ENCODE peak calls at places on chromosomes 11 and 22, in six cellular contexts. K is A549, E is H1, Q is HepG2, A is IMR-90, Y is GM12878. F is an unnamed sample.
A peak's percentile ranks its signal among the peaks of the same experiment; 100 is the strongest.

GRCh38 chr11:1336836-1337646 is 27.6 kb upstream of the TOLLIP start:
- DNase-seq in Q (no peak), A (no peak), Y (no peak), E (no peak), K (peak; percentile 41), F (no peak)

GRCh38 chr11:87459351-87459750 is 421.6 kb downstream of the TMEM135 start:
- DNase-seq in Q (no peak), K (no peak), A (no peak), Y (no peak), E (no peak), F (no peak)

GRCh38 chr11:72951815-72952340 is 137.7 kb downstream of the ATG16L2 start:
- DNase-seq in Q (no peak), K (no peak), E (no peak), A (no peak), Y (peak; percentile 49), F (no peak)

GRCh38 chr11:45982656-45983470 is 60.4 kb downstream of the LARGE2 start:
- DNase-seq in Q (no peak), E (peak; percentile 84), A (peak; percentile 88), Y (no peak), K (peak; percentile 11), F (peak; percentile 79)

GRCh38 chr11:47215366-47215925 is 672 bp downstream of the DDB2 start:
- DNase-seq in A (no peak), Q (peak; percentile 48), E (no peak), Y (peak; percentile 32), K (no peak), F (peak; percentile 4)

GRCh38 chr22:41578818-41579217 is 10.8 kb downstream of the PMM1 start:
- DNase-seq in K (no peak), E (no peak), Q (no peak), A (no peak), Y (no peak), F (no peak)

GRCh38 chr11:116980136-116980793 is 118.0 kb downstream of the SIK3 start:
- DNase-seq in A (no peak), E (no peak), Y (peak; percentile 71), Q (no peak), K (no peak), F (no peak)

GRCh38 chr11:110196241-110196754 is 100.1 kb downstream of the RDX start:
- DNase-seq in E (no peak), K (peak; percentile 96), Y (no peak), A (peak; percentile 87), Q (peak; percentile 25), F (no peak)

GRCh38 chr22:47382164-47382890 is 619.9 kb downstream of the TBC1D22A start:
- DNase-seq in Q (no peak), Y (no peak), E (no peak), A (no peak), K (no peak), F (no peak)

GRCh38 chr11:36600155-36600554 is 2.1 kb upstream of the RAG2 start:
- DNase-seq in E (no peak), Q (no peak), A (no peak), Y (no peak), K (no peak), F (no peak)

GRCh38 chr11:75388386-75389275 is 10.7 kb upstream of the RPS3 start:
- DNase-seq in Q (peak; percentile 76), E (peak; percentile 33), K (peak; percentile 87), Y (no peak), A (peak; percentile 81), F (peak; percentile 90)

GRCh38 chr22:33018232-33018864 is 39.8 kb downstream of the SYN3 start:
- DNase-seq in Y (peak; percentile 8), K (peak; percentile 37), Q (peak; percentile 43), E (peak; percentile 34), A (peak; percentile 29), F (peak; percentile 51)

GRCh38 chr11:70615036-70615875 is 216.9 kb downstream of the CTTN start:
- DNase-seq in K (no peak), Y (no peak), Q (no peak), E (no peak), A (no peak), F (no peak)

GRCh38 chr11:70616317-70616716 is 218.0 kb downstream of the CTTN start:
- DNase-seq in E (no peak), Q (no peak), A (no peak), K (no peak), Y (no peak), F (no peak)

GRCh38 chr11:70619591-70619990 is 221.3 kb downstream of the CTTN start:
- DNase-seq in A (no peak), E (no peak), Y (no peak), Q (no peak), K (no peak), F (no peak)

GRCh38 chr11:70618471-70619101 is 220.3 kb downstream of the CTTN start:
- DNase-seq in Y (no peak), Q (no peak), E (no peak), K (no peak), A (no peak), F (no peak)

GRCh38 chr11:70616938-70617674 is 218.8 kb downstream of the CTTN start:
- DNase-seq in Q (no peak), E (no peak), Y (no peak), A (no peak), K (no peak), F (no peak)
- TF ChIP-seq USF2 in Q (no peak), E (no peak), Y (no peak), A (no peak), K (no peak), F (no peak)

GRCh38 chr22:30486118-30486517 is 14.3 kb upstream of the SEC14L3 start:
- DNase-seq in Q (no peak), Y (no peak), A (no peak), E (no peak), K (no peak), F (no peak)

GRCh38 chr22:30485362-30485988 is 13.7 kb upstream of the SEC14L3 start:
- DNase-seq in Y (peak; percentile 5), Q (peak; percentile 34), K (peak; percentile 61), A (peak; percentile 33), E (peak; percentile 44), F (peak; percentile 92)

GRCh38 chr22:30486661-30487115 is 14.9 kb upstream of the SEC14L3 start:
- DNase-seq in A (no peak), Y (no peak), E (no peak), K (peak; percentile 35), Q (no peak), F (no peak)

GRCh38 chr22:30490399-30490798 is 15.1 kb downstream of the SEC14L4 start:
- DNase-seq in K (no peak), Y (no peak), A (no peak), E (no peak), Q (peak; percentile 16), F (peak; percentile 56)

DNA sequence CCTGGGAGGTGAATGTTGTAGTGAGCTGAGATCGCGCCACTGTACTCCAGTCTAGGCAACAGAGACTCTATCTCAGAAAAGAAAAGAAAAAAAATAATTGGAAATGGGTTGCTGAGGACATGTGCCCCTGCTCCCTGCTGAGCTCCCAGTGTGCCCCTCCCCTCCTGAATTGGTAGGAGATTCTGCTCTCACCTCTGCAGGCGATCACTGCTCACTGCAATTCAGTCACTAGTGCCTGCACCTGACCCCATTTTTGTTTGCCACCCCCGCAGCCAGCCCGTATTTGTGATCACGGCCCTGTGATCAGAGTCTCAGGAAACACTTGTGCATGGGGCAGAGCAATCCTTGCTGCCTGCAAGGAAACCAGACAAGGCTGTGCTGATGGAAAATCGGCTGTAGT is 16.3 kb upstream of the SEC14L3 start:
- DNase-seq in K (no peak), Y (no peak), E (no peak), A (no peak), Q (no peak), F (no peak)
- TF ChIP-seq CEBPB in K (no peak), Y (no peak), E (no peak), A (no peak), Q (no peak), F (no peak)

GRCh38 chr11:120545813-120546212 is 34.3 kb downstream of the GRIK4 start:
- DNase-seq in A (no peak), Y (no peak), K (no peak), Q (no peak), E (no peak), F (no peak)

GRCh38 chr11:120547871-120548681 is 36.5 kb downstream of the GRIK4 start:
- DNase-seq in A (peak; percentile 98), Q (peak; percentile 91), E (no peak), Y (no peak), K (peak; percentile 44), F (no peak)

GRCh38 chr11:120548682-120549209 is 37.2 kb downstream of the GRIK4 start:
- DNase-seq in E (no peak), Q (no peak), A (no peak), K (no peak), Y (no peak), F (no peak)

GRCh38 chr11:120547301-120547700 is 35.8 kb downstream of the GRIK4 start:
- DNase-seq in Y (no peak), A (peak; percentile 39), K (no peak), E (no peak), Q (no peak), F (no peak)

DNA sequence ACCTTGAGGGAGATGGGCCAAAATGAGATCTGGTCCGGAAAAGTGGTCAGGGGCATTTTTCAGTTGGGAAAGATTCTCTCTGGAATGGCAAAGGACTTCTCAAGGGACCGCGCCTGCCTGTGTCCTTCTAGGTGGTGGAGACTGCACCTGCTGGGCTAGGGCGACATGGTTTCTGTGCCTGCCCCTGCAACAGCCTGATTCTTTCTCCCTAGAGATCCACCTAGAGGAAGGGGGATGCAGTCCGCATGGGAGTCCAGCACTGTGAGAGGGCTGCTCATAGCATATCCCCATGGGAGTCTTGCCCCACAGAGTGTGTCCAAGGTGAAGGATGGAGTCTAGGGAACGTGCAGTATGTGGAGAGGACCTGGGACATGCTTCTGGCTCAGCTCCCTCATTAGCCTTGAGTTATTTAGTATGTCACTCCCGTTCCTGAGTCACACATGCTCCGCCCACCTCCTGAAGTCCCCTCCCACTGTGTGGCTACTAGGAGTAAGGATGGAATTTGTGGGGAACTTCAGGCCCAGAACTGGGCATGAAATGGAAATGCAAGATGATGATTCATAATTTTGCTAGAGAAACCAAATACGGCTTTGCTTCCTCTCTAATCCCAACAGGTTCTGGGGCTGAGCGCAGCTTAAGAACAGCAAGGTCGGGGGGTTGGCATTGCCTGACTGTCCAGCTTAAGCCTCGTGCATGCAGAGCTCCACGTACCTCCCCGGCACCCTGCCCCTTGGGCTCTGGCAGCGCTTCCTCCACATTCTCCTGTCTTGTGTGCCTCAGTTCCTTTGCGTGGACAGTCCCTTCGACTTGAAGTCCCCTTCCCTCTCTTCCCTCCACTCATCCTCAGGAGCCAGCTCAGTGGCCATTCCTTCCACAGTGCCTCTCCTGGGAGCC is 35.0 kb downstream of the GRIK4 start:
- DNase-seq in E (no peak), A (peak; percentile 98), Y (no peak), Q (no peak), K (peak; percentile 17), F (no peak)
- TF ChIP-seq USF2 in E (no peak), A (no peak), Y (no peak), Q (no peak), K (no peak), F (no peak)

DNA sequence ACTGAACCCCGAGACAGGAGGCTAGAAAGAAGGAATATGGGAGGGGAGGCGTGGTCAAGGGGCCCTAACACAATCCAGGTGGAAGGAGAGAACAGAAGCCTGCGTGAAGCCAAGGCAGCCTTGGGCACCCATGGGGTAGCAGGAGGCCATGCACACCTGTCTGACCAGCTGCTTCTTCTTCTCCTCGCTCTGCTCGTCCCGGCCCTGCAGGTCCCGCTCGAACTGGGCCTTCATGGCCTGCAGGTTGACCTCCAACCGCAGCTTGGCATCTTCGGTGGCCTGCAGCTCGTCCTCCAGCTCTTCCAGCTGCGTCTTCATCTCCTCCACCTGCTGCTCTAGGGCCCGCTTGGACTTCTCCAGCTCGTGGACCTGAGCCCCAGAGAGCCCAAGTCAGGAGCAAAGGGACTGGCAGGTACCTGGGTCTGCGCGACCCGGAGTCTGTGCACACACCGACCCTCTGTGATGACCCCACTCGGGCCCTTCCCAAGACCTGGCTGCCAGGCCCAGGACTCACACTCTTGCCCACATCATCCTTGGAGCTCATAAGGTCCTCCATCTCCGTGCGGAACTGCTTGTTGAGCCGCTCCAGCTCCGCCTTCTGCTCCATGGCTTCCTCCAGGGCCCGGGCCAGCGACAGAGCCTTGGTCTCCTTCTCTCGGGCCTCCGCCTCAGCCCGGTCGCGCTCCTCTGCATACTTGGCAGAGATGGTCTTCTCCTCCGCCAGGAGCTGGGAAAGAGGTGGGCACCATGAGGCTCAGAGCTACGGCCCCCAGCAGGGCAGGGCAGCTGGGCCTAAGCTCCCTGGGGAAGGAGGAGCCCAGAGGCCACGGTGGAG is 35.9 kb downstream of the APOL1 start:
- DNase-seq in A (no peak), K (no peak), E (no peak), Y (no peak), Q (no peak), F (no peak)
- TF ChIP-seq CEBPB in A (no peak), K (no peak), E (no peak), Y (no peak), Q (no peak), F (no peak)

F was measured in K562.